ENCODE peak calls at places on chromosomes 16 and 17, in four cellular contexts. M, X, A and J are unnamed samples.
A peak's percentile ranks its signal among the peaks of the same experiment; 100 is the strongest.

GRCh38 chr17:14451729-14452191 is 150.9 kb downstream of the HS3ST3B1 start:
- DNase-seq in X (no peak), A (no peak), M (no peak), J (no peak)

GRCh38 chr17:40696651-40697072 is 6.9 kb downstream of the KRT24 start:
- DNase-seq in M (no peak), A (no peak), X (no peak), J (no peak)

GRCh38 chr16:69083306-69083941 is 22.0 kb upstream of the HAS3 start:
- DNase-seq in A (no peak), M (no peak), X (no peak), J (no peak)

GRCh38 chr16:2737895-2738418 is 14.5 kb upstream of the SRRM2 start:
- DNase-seq in X (no peak), A (no peak), M (no peak), J (no peak)

GRCh38 chr16:84509032-84509950 is 4.8 kb upstream of the MEAK7 start:
- DNase-seq in X (peak; percentile 6), A (no peak), M (no peak), J (no peak)

GRCh38 chr16:63363738-63364137 is 1327.5 kb upstream of the CDH8 start:
- DNase-seq in X (no peak), A (no peak), M (no peak), J (no peak)

GRCh38 chr16:66996324-66996982 is 8.1 kb downstream of the CES4A start:
- DNase-seq in X (no peak), A (peak; percentile 77), M (peak; percentile 86), J (no peak)

GRCh38 chr16:68994324-68994723 is 111.1 kb upstream of the HAS3 start:
- DNase-seq in A (no peak), M (no peak), X (no peak), J (no peak)

GRCh38 chr16:6317924-6318323 is 1014.7 kb upstream of the RBFOX1 start:
- DNase-seq in X (no peak), M (no peak), A (no peak), J (no peak)

GRCh38 chr17:56257075-56257474 is 103.8 kb downstream of the ANKFN1 start:
- DNase-seq in A (no peak), X (no peak), M (no peak), J (no peak)

GRCh38 chr17:79562806-79563141 is 48.1 kb downstream of the RBFOX3 start:
- DNase-seq in A (no peak), X (no peak), M (no peak), J (no peak)

GRCh38 chr17:48451489-48451888 is 21.5 kb upstream of the SKAP1 start:
- DNase-seq in M (no peak), X (no peak), A (no peak), J (no peak)

GRCh38 chr16:69893086-69893485 is 58.0 kb upstream of the CLEC18A start:
- DNase-seq in A (no peak), M (no peak), X (no peak), J (no peak)

GRCh38 chr16:88617268-88618031 is 20.9 kb upstream of the IL17C start:
- DNase-seq in M (no peak), A (no peak), X (no peak), J (no peak)

GRCh38 chr16:14399397-14400284 is 230.4 kb downstream of the PARN start:
- DNase-seq in A (no peak), X (peak; percentile 49), M (peak; percentile 80), J (no peak)

GRCh38 chr17:20008242-20009051 is 712 bp upstream of the SPECC1 start:
- DNase-seq in A (peak; percentile 19), M (no peak), X (peak; percentile 45), J (no peak)

GRCh38 chr16:65289022-65289421 is 167.2 kb upstream of the CDH11 start:
- DNase-seq in X (no peak), M (no peak), A (no peak), J (no peak)

GRCh38 chr17:50205111-50205821 is 3.8 kb upstream of the COL1A1 start:
- DNase-seq in M (peak; percentile 34), A (no peak), X (peak; percentile 56), J (peak; percentile 23)

GRCh38 chr16:85607796-85608514 is 5.2 kb upstream of the GSE1 start:
- DNase-seq in X (no peak), M (no peak), A (no peak), J (no peak)

GRCh38 chr17:76260669-76261068 is 4.5 kb upstream of the UBALD2 start:
- DNase-seq in A (no peak), M (no peak), X (no peak), J (no peak)
- H3K4me1 ChIP-seq in A (peaks cover 71% of the 10 kb centered on the region), M (peaks cover 11% of the 10 kb centered on the region), X (peaks cover 42% of the 10 kb centered on the region), J (peaks cover 23% of the 10 kb centered on the region)

GRCh38 chr17:6491071-6491700 is 46.9 kb downstream of the PIMREG start:
- DNase-seq in X (no peak), A (no peak), M (no peak), J (no peak)
- H3K27ac ChIP-seq in X (no peak overlapping the region), A (no peak overlapping the region), M (no peak overlapping the region), J (no peak overlapping the region)

GRCh38 chr16:11797166-11797956 is at the start of gene ZC3H7A:
- DNase-seq in A (peak; percentile 97), X (peak; percentile 99), M (peak; percentile 96), J (peak; percentile 97)

GRCh38 chr16:11800385-11800718 is 3.3 kb upstream of the ZC3H7A start:
- DNase-seq in M (no peak), X (no peak), A (no peak), J (no peak)

GRCh38 chr16:11799509-11800384 is 2.7 kb upstream of the ZC3H7A start:
- DNase-seq in X (no peak), A (no peak), M (no peak), J (no peak)

GRCh38 chr16:11797957-11798299 is 870 bp upstream of the ZC3H7A start:
- DNase-seq in M (no peak), X (no peak), A (peak; percentile 32), J (no peak)

DNA sequence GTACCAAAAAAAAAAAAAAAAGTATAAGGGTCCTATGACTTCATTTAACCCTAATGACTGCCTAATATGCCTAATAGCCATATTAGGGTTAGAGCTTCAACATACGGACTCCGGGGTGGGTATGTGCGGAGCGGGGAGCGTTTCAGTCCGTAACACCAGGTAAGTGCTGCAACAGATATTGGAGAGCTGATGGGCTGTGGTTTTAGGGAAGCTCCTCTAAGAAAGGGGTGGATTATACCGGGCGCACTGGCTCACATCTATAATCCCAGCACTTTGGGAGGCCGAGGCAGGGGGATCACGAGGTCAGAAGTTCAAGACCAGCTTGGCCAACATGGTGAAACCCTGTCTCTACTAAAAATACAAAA is 1.9 kb upstream of the ZC3H7A start:
- DNase-seq in X (no peak), M (no peak), A (no peak), J (no peak)
- H3K4me3 ChIP-seq in X (no peak overlapping the region), M (no peak overlapping the region), A (no peak overlapping the region), J (no peak overlapping the region)

GRCh38 chr17:68450391-68450790 is 6.9 kb downstream of the WIPI1 start:
- DNase-seq in M (no peak), A (no peak), X (no peak), J (no peak)

GRCh38 chr17:68446626-68447041 is 10.7 kb downstream of the WIPI1 start:
- DNase-seq in X (no peak), A (no peak), M (no peak), J (no peak)

GRCh38 chr17:68450801-68451200 is 6.5 kb downstream of the WIPI1 start:
- DNase-seq in X (no peak), A (no peak), M (no peak), J (no peak)

GRCh38 chr17:68451650-68452354 is 5.5 kb downstream of the WIPI1 start:
- DNase-seq in A (no peak), X (no peak), M (no peak), J (no peak)

DNA sequence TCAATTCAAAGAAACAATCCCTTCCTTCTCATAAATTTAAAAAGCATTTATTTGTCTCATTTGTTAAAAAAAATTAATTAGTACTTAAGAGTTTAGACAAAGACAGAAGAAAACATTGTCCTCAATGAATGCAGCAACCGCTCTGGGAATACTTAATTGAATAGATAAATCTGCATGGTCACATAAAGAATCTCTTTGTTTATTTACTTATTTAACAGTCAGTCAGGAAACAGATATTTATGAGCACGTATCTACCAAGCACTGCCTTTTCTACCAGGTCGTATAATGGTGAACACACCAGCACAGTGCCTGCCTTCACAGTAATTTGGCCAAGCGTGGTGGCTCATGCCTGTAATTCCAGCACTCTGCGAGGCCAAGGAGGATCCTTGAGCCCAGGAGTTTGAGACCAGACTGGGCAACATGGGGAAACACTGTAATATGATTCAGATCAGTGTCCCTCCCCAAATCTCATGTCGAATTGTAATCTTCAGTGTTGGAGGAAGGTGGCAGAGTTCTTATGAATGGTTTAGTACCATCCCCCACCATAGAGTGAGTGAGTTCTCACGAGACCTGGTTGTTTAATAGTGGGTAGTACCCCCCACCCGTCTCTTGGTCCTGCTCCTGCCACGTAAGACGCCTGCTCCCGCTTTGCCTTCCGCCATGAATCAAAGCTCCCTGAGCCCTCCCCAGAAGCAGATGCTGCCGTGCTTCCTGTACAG is 8.1 kb downstream of the WIPI1 start:
- DNase-seq in X (no peak), M (no peak), A (no peak), J (no peak)
- H3K4me1 ChIP-seq in X (peaks cover 50% of the 10 kb centered on the region), M (peaks cover 2% of the 10 kb centered on the region), A (no peaks in the 10 kb centered on the region), J (no peaks in the 10 kb centered on the region)

GRCh38 chr17:66781135-66781534 is 53.8 kb upstream of the CACNG5 start:
- DNase-seq in M (no peak), X (no peak), A (no peak), J (no peak)
- H3K27ac ChIP-seq in M (no peak overlapping the region), X (no peak overlapping the region), A (no peak overlapping the region), J (no peak overlapping the region)

GRCh38 chr16:10939649-10940206 is 2.5 kb downstream of the DEXI start:
- DNase-seq in A (no peak), X (peak; percentile 18), M (no peak), J (no peak)
- H3K4me3 ChIP-seq in A (no peak overlapping the region), X (peak overlapping the region; percentile 88), M (peak overlapping the region; percentile 96), J (no peak overlapping the region)

GRCh38 chr16:81496742-81497141 is 52.1 kb downstream of the CMIP start:
- DNase-seq in A (no peak), X (no peak), M (no peak), J (no peak)

GRCh38 chr16:81499576-81500380 is 55.2 kb downstream of the CMIP start:
- DNase-seq in M (no peak), A (no peak), X (no peak), J (no peak)

GRCh38 chr16:81495321-81496234 is 51.0 kb downstream of the CMIP start:
- DNase-seq in A (no peak), M (peak; percentile 66), X (peak; percentile 71), J (no peak)

GRCh38 chr16:81498351-81498750 is 53.7 kb downstream of the CMIP start:
- DNase-seq in M (no peak), X (no peak), A (no peak), J (no peak)

DNA sequence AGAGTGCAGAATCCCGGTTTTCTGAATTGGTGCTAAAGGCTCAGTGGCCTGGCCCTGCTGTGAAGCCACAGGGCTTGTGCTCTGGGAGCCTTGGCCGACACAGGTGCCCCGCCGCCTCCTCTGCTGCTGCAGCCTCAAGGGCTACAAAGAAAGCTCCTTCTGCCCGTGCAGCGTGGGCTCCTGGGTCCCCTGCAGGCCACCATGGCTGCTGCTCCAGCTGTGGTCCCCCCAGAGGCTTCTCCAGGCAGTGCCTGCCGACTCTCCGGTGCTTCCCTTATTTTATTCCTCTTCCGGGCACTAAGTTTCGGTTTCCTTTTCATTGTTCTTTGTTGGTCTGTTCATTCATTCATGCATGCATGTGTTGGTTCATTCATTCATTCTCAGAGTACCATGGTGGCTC is 53.1 kb downstream of the CMIP start:
- DNase-seq in A (no peak), X (no peak), M (no peak), J (no peak)
- H3K4me1 ChIP-seq in A (peaks cover 45% of the 10 kb centered on the region), X (peaks cover 67% of the 10 kb centered on the region), M (peaks cover 12% of the 10 kb centered on the region), J (peaks cover 45% of the 10 kb centered on the region)